ENCODE peak calls at places on chromosomes 16 and 17, in six cellular contexts. Z is tibial artery, V is IMR-90, M is neural progenitor cell, C is adrenal gland, E is A549. W is an unnamed sample.

GRCh38 chr17:64005734-64006167 is 7.6 kb downstream of the PRR29 start:
- DNase-seq in Z (no peak), V (no peak), M (no peak), C (no peak), E (peak; percentile 64), W (no peak)

GRCh38 chr17:48555183-48555615 is 10.3 kb upstream of the HOXB2 start:
- DNase-seq in Z (no peak), V (peak; percentile 99), M (no peak), C (peak; percentile 63), E (peak; percentile 82), W (no peak)

GRCh38 chr16:81522141-81522701 is 77.6 kb downstream of the CMIP start:
- DNase-seq in Z (peak; percentile 49), V (no peak), M (no peak), C (no peak), E (no peak), W (no peak)

GRCh38 chr17:14107889-14108288 is 38.6 kb downstream of the COX10 start:
- DNase-seq in Z (no peak), V (peak; percentile 37), M (no peak), C (no peak), E (no peak), W (no peak)

GRCh38 chr16:48156790-48157209 is 1.0 kb upstream of the ABCC12 start:
- DNase-seq in Z (peak; percentile 81), V (peak; percentile 85), M (peak; percentile 78), C (peak; percentile 83), E (peak; percentile 66), W (peak; percentile 11)

GRCh38 chr17:7380321-7380720 is 568 bp upstream of the TNK1 start:
- DNase-seq in Z (no peak), V (peak; percentile 47), M (no peak), C (peak; percentile 46), E (no peak), W (no peak)

GRCh38 chr16:8044796-8045195 is 545.5 kb downstream of the TMEM114 start:
- DNase-seq in Z (no peak), V (no peak), M (no peak), C (no peak), E (no peak), W (no peak)

GRCh38 chr16:4315185-4316102 is at the start of gene GLIS2:
- DNase-seq in Z (peak; percentile 89), V (peak; percentile 82), M (peak; percentile 94), C (peak; percentile 80), E (peak; percentile 78), W (no peak)

GRCh38 chr16:21645261-21645721 is 7.1 kb downstream of the IGSF6 start:
- DNase-seq in Z (no peak), V (peak; percentile 43), M (no peak), C (no peak), E (no peak), W (no peak)

GRCh38 chr17:2933606-2934005 is 129.8 kb downstream of the OR1D5 start:
- DNase-seq in Z (no peak), V (no peak), M (no peak), C (no peak), E (no peak), W (no peak)

GRCh38 chr17:67386965-67387551 is 10.0 kb downstream of the PITPNC1 start:
- DNase-seq in Z (no peak), V (peak; percentile 55), M (peak; percentile 85), C (no peak), E (peak; percentile 82), W (no peak)

GRCh38 chr16:81806696-81807095 is 27.6 kb downstream of the PLCG2 start:
- DNase-seq in Z (no peak), V (no peak), M (no peak), C (no peak), E (no peak), W (no peak)

GRCh38 chr16:27691717-27692116 is 141.8 kb downstream of the KATNIP start:
- DNase-seq in Z (peak; percentile 12), V (no peak), M (no peak), C (no peak), E (no peak), W (no peak)

GRCh38 chr17:72725432-72726068 is 366.9 kb downstream of the SLC39A11 start:
- DNase-seq in Z (no peak), V (peak; percentile 66), M (peak; percentile 85), C (peak; percentile 66), E (peak; percentile 72), W (no peak)

GRCh38 chr17:82902972-82903874 is 63.4 kb upstream of the ZNF750 start:
- DNase-seq in Z (no peak), V (no peak), M (no peak), C (no peak), E (no peak), W (no peak)

GRCh38 chr17:9209781-9210370 is 188.6 kb downstream of the NTN1 start:
- DNase-seq in Z (no peak), V (no peak), M (no peak), C (no peak), E (no peak), W (no peak)

GRCh38 chr17:21017861-21018260 is 24.9 kb downstream of the USP22 start:
- DNase-seq in Z (peak; percentile 48), V (no peak), M (no peak), C (peak; percentile 5), E (no peak), W (no peak)

GRCh38 chr16:67842509-67843342 is 606 bp downstream of the THAP11 start:
- DNase-seq in Z (peak; percentile 76), V (peak; percentile 46), M (peak; percentile 83), C (peak; percentile 64), E (no peak), W (no peak)

GRCh38 chr17:70621593-70621992 is 452.3 kb downstream of the KCNJ2 start:
- DNase-seq in Z (no peak), V (peak; percentile 9), M (peak; percentile 2), C (no peak), E (no peak), W (no peak)

GRCh38 chr16:86387461-86388440 is 122.6 kb upstream of the FOXF1 start:
- DNase-seq in Z (no peak), V (peak; percentile 100), M (no peak), C (no peak), E (peak; percentile 20), W (no peak)

GRCh38 chr17:14840616-14841231 is 424.4 kb downstream of the PMP22 start:
- DNase-seq in Z (no peak), V (peak; percentile 84), M (no peak), C (no peak), E (no peak), W (no peak)

GRCh38 chr17:68133370-68134045 is 98.0 kb downstream of the KPNA2 start:
- DNase-seq in Z (no peak), V (no peak), M (peak; percentile 24), C (peak; percentile 87), E (no peak), W (no peak)

GRCh38 chr17:79248843-79249242 is 174.2 kb downstream of the ENGASE start:
- DNase-seq in Z (no peak), V (no peak), M (no peak), C (no peak), E (no peak), W (no peak)

GRCh38 chr16:12470311-12471229 is 333.1 kb downstream of the CPPED1 start:
- DNase-seq in Z (peak; percentile 75), V (peak; percentile 71), M (no peak), C (peak; percentile 35), E (no peak), W (peak; percentile 18)

GRCh38 chr17:37541880-37542675 is 52.4 kb downstream of the DUSP14 start:
- DNase-seq in Z (no peak), V (peak; percentile 83), M (no peak), C (no peak), E (no peak), W (no peak)

GRCh38 chr16:75550211-75550662 is 5.8 kb downstream of the TMEM231 start:
- DNase-seq in Z (peak; percentile 73), V (peak; percentile 43), M (peak; percentile 69), C (peak; percentile 33), E (peak; percentile 49), W (no peak)

GRCh38 chr17:44008205-44008909 is 3.9 kb downstream of the NAGS start:
- DNase-seq in Z (no peak), V (no peak), M (no peak), C (no peak), E (no peak), W (no peak)

GRCh38 chr17:44005865-44006580 is 1.6 kb downstream of the NAGS start:
- DNase-seq in Z (peak; percentile 68), V (no peak), M (peak; percentile 83), C (no peak), E (no peak), W (no peak)

GRCh38 chr17:44007346-44008204 is 3.2 kb downstream of the NAGS start:
- DNase-seq in Z (no peak), V (no peak), M (no peak), C (no peak), E (no peak), W (no peak)

GRCh38 chr17:44005527-44005864 is 1.1 kb downstream of the NAGS start:
- DNase-seq in Z (no peak), V (no peak), M (no peak), C (no peak), E (no peak), W (no peak)

DNA sequence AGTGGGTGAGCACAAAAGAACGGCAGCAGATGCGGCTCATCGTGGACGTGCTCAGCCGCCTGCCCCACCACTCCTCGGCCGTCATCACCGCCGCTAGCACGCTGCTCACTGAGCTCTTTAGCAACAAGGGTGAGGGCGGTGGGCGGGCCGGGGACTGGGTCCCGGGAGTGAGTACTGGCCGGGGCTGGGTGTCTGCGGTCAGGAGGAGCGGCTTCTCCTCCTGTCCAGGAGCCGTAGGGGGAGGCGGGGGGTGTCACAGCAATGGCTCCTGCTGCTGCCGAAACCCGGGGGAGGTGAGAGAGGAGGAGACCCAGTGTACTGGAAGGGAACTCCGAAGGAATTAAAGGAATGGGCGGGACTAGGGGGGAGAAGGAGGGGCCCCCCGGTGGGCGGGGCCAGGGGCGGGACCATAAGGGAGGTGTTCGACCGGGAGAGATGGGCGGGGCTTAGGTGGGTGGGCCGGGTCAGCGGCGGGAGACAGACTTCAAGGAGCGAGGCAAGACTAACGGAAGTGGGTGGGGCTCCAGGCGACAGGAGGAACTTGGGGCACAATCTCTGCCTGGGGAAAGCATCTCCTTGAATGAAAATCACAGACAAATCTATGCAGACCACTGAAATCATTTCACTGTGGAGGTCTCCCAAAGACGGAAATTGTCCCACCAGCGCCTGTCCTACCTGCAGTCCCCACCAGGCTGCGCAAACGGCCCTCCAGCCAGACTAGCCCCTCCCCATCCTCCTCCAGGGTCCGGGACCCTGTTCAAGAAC is 2.3 kb downstream of the NAGS start:
- DNase-seq in Z (peak; percentile 96), V (peak; percentile 92), M (peak; percentile 99), C (peak; percentile 94), E (peak; percentile 97), W (peak; percentile 99)
- TF ChIP-seq CTCF in Z (peak; percentile 40), V (peak; percentile 70), M (peak; percentile 71), C (peak; percentile 67), E (peak; percentile 37), W (peak; percentile 67)

GRCh38 chr17:61406543-61406845 is 6.9 kb downstream of the TBX2 start:
- DNase-seq in Z (no peak), V (no peak), M (no peak), C (no peak), E (no peak), W (no peak)
- H3K4me1 ChIP-seq in Z (peaks cover 62% of the 10 kb centered on the region), V (peaks cover 35% of the 10 kb centered on the region), M (peaks cover 13% of the 10 kb centered on the region), C (peaks cover 42% of the 10 kb centered on the region), E (peaks cover 4% of the 10 kb centered on the region), W (peaks cover 72% of the 10 kb centered on the region)

GRCh38 chr16:401468-402348 is at the start of gene DECR2:
- DNase-seq in Z (peak; percentile 97), V (peak; percentile 85), M (peak; percentile 98), C (peak; percentile 97), E (peak; percentile 80), W (peak; percentile 86)
- TF ChIP-seq CTCF in Z (peak; percentile 39), V (peak; percentile 53), M (peak; percentile 55), C (peak; percentile 35), E (peak; percentile 67), W (peak; percentile 44)

DNA sequence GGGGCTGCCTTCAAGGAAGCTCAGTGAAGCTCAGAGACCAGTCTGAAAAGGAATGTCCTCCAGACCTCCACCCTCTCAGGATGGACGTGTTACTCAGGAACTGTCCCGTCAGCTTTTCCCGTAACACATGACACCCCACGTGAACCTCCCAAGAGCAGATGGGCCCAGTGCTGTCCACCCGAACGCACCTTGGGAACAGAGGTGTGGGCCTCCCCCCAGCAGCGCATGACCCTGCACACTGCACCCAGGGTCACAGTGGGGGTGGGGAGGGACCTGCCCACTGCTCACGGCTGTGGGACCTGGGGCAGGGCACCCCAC is 21.9 kb downstream of the SLC7A5 start:
- DNase-seq in Z (no peak), V (no peak), M (no peak), C (no peak), E (no peak), W (no peak)
- H3K4me1 ChIP-seq in Z (peaks cover 3% of the 10 kb centered on the region), V (peaks cover 5% of the 10 kb centered on the region), M (peaks cover 21% of the 10 kb centered on the region), C (peaks cover 11% of the 10 kb centered on the region), E (peaks cover 100% of the 10 kb centered on the region), W (peaks cover 5% of the 10 kb centered on the region)